ENCODE peak calls at places on chromosome 14, in four cellular contexts. L, O, B and J are unnamed samples.

GRCh38 chr14:76346391-76347160 is 29.4 kb upstream of the ESRRB start:
- DNase-seq in L (no peak), O (no peak), B (no peak), J (peak)

GRCh38 chr14:56633544-56633943 is 53.9 kb downstream of the TMEM260 start:
- DNase-seq in L (no peak), O (no peak), B (no peak), J (no peak)

GRCh38 chr14:67510121-67510520 is 21.6 kb upstream of the TMEM229B start:
- DNase-seq in L (no peak), O (peak), B (no peak), J (no peak)

GRCh38 chr14:36067428-36068187 is 108.9 kb downstream of the PTCSC3 start:
- DNase-seq in L (no peak), O (no peak), B (no peak), J (no peak)

GRCh38 chr14:52044791-52045522 is 23.9 kb downstream of the NID2 start:
- DNase-seq in L (no peak), O (peak), B (no peak), J (no peak)

GRCh38 chr14:90409209-90409730 is 12.4 kb downstream of the CALM1 start:
- DNase-seq in L (no peak), O (peak), B (peak), J (peak)

GRCh38 chr14:51458563-51458955 is 193.2 kb upstream of the FRMD6 start:
- DNase-seq in L (no peak), O (peak), B (no peak), J (peak)

GRCh38 chr14:79279645-79280399 is 931.5 kb downstream of the DIO2 start:
- DNase-seq in L (no peak), O (peak), B (no peak), J (no peak)

GRCh38 chr14:100410056-100410565 is 87.0 kb downstream of the SLC25A47 start:
- DNase-seq in L (no peak), O (peak), B (no peak), J (peak)

GRCh38 chr14:86013663-86014062 is 483.7 kb downstream of the FLRT2 start:
- DNase-seq in L (no peak), O (peak), B (no peak), J (peak)

GRCh38 chr14:45028107-45028626 is 55.7 kb upstream of the PRPF39 start:
- DNase-seq in L (no peak), O (no peak), B (no peak), J (no peak)

GRCh38 chr14:70816525-70816924 is 7.2 kb upstream of the MAP3K9 start:
- DNase-seq in L (no peak), O (no peak), B (no peak), J (no peak)

GRCh38 chr14:34324363-34324795 is 137.7 kb downstream of the SPTSSA start:
- DNase-seq in L (peak), O (peak), B (no peak), J (no peak)

GRCh38 chr14:32694795-32695449 is 243.8 kb upstream of the NPAS3 start:
- DNase-seq in L (no peak), O (no peak), B (no peak), J (no peak)

GRCh38 chr14:50083467-50084337 is 32.7 kb downstream of the VCPKMT start:
- DNase-seq in L (no peak), O (no peak), B (no peak), J (no peak)

GRCh38 chr14:76775695-76776305 is 14.5 kb downstream of the VASH1 start:
- DNase-seq in L (no peak), O (no peak), B (no peak), J (no peak)

GRCh38 chr14:68792022-68792829 is 641 bp downstream of the ZFP36L1 start:
- DNase-seq in L (no peak), O (no peak), B (peak), J (no peak)

GRCh38 chr14:96039633-96040311 is 610 bp downstream of the C14orf132 start:
- DNase-seq in L (no peak), O (peak), B (peak), J (no peak)

GRCh38 chr14:90060965-90061848 is 587 bp upstream of the KCNK13 start:
- DNase-seq in L (no peak), O (no peak), B (no peak), J (no peak)

GRCh38 chr14:68468437-68469207 is 324.2 kb downstream of the ZFP36L1 start:
- DNase-seq in L (no peak), O (peak), B (no peak), J (no peak)

GRCh38 chr14:69571879-69572633 is 2.6 kb downstream of the CCDC177 start:
- DNase-seq in L (peak), O (no peak), B (no peak), J (no peak)

GRCh38 chr14:49962616-49963015 is 69.7 kb downstream of the ARF6 start:
- DNase-seq in L (peak), O (peak), B (no peak), J (no peak)

GRCh38 chr14:50829472-50830043 is 1.4 kb downstream of the NIN start:
- DNase-seq in L (no peak), O (no peak), B (no peak), J (no peak)

DNA sequence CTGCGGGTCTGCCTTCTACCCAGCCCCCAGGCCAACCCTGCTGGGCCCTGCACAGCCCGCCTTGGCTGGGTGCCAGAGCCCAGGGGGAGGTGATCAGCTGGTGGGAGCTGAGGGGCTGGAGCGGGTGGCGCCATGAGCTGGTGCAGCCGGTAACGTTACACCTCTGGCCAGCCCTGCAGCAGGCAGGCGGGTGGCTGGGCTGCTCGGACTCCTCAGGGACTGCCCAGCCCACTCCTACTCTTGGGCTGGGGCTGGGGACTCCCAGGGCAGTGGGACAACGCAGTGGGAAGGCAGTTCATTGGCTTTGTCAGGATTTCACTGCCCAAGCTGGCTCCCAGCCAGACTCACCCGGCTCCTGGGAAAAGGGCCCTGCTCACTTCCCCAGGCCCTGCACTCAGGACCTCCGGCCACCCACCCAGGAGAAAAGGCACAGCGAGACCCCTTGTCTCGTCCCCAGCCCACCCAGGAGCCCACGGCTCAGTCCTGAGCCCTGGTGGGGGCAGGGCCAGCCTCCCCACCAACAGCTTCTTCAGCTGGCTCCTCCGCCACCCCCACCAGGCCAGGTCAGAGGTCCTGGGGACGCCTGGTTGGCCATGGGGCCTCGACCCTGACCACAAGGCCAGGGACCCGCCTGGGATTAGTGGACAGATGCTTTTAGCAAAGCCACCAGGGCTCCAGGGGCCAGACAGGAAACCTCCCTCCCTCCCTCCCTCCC is 1.0 kb downstream of the PGF start:
- DNase-seq in L (no peak), O (no peak), B (no peak), J (no peak)
- H3K4me3 ChIP-seq in L (no peak), O (no peak), B (peak), J (peak)

GRCh38 chr14:102589761-102590290 is 2.6 kb upstream of the RCOR1 start:
- DNase-seq in L (no peak), O (no peak), B (peak), J (no peak)
- H3K4me3 ChIP-seq in L (no peak), O (no peak), B (no peak), J (no peak)

DNA sequence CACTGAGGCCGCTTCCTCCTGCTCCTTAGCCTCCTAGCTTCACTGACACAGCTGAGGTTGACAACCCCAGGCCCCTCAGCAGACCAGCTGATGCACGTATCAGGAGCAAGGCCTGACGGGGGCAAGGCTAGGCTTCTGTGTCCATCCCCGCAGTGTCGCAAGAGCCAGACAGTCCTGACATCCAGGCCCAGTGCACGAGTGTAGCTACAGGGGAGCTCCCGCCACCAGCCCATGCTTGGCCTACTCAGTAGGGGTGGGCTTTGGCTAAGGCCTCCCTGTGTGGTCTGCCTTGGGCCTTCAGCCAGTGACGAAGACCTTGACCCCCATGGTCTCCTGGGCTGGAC is 179.1 kb downstream of the DPF3 start:
- DNase-seq in L (no peak), O (no peak), B (no peak), J (no peak)
- H3K4me3 ChIP-seq in L (no peak), O (no peak), B (no peak), J (no peak)

GRCh38 chr14:20799955-20800544 is 2.6 kb downstream of the RNASE1 start:
- DNase-seq in L (peak), O (no peak), B (peak), J (no peak)
- H3K4me3 ChIP-seq in L (peak), O (no peak), B (no peak), J (no peak)

DNA sequence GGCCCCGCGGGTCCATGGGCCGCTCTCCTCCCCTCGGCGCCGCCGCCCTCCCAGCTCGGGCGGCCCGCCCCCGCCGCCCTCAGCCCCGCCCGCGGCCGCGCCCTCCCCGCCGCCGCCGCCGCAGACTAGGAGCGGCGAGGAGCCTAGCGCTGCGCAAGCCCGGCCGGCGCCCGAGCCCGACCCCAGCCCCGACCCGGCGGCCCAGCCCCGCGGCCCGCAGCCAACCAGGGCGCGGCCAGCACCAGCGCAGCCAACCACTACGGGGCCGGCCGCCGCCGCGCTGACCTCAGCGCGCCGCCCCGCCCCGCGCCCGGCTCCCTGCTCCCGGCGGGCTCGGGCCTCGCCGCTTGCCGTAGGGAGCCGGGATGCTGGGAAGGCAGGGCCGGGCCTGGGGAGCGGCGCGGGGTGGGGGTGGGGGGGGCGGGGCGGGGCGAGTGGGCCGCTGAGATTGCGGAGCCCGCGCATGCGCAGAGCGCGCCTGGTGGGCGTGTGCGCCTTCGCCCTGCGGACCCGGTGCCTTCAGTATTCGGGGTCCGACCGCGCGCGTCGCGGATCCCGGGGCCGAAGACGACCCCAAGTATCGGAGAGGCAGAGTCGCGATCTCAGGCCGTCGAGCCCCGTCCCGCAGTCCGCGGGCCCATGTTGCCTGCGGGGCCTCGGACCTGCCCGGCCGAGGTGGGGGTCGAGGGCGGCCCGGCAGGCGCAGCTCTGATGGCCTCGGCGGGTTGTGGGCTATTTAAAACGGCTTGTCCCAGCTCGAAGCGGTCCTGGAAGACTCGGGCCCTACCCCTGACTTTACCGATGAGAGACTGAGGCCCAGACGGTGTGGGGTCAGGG is at the start of gene CDC42BPB:
- DNase-seq in L (peak), O (peak), B (peak), J (peak)
- H3K4me3 ChIP-seq in L (peak), O (peak), B (peak), J (peak)

GRCh38 chr14:64266206-64266605 is 28.0 kb downstream of the ESR2 start:
- DNase-seq in L (peak), O (peak), B (no peak), J (peak)
- H3K4me3 ChIP-seq in L (no peak), O (no peak), B (no peak), J (no peak)

GRCh38 chr14:29576997-29577396 is 350.6 kb downstream of the PRKD1 start:
- DNase-seq in L (no peak), O (no peak), B (no peak), J (no peak)
- H3K4me3 ChIP-seq in L (no peak), O (no peak), B (no peak), J (no peak)

DNA sequence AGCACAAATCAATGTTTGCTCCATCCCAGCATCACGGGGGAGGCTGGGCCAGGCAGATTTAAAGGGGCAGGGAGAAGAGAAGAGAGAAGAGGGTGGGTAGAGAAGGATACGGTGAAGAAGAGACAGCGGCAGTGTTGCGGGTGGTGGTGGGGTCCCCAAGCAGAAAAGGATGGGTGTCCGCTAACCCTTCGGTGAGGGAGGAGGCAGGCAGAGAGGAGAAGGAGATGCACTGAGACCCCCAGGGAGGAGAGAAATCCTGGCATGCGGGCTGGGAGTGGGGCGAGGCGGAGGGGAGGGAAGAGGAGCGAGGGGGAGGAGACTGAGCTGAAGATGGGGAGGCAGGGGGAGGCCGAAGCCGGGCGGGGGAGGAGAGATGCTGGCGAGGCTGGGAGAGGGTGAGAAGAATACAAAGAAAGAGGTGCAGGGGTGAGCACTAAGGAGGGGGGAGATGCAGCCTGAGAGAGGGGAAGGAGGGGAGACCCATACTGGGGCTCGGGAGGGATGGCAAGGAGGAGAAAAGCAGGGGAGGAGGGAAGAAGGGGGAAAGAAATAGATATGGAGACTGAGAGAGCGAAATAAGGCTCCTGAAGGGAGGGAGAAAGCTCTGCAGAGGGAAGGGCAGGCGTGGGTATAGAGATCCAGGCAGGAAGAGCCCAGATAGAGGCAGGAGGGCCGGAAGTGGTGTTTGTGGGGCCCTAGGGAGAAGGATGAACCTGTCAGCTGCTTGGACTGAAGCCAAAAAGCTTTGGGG is at the start of gene JPH4:
- DNase-seq in L (no peak), O (no peak), B (peak), J (no peak)
- H3K4me3 ChIP-seq in L (no peak), O (no peak), B (peak), J (no peak)

DNA sequence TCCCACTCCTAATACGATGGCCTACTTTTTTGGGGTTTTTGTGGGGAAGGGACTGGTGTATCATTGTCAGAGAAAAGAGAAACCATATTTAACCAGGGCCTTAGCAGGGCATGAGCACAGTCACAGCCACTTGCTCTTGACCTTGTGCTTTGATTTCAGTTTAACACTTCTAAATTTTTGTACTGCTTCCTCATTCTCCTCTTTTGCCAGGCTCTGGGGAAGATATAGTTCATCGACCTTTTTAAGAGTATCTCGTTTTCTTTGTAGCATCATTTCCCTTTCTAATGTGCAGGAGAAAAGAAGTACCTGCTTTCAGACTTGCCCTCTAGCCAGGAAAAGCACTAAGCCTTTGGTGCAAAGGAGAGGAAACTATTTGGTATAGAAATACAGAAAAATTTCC is 2.2 kb downstream of the ZBTB1 start:
- DNase-seq in L (no peak), O (no peak), B (no peak), J (no peak)
- H3K4me3 ChIP-seq in L (peak), O (peak), B (no peak), J (peak)